ENCODE peak calls at places on chromosomes 12 and 14, in nine cellular contexts. Q is mucosa of descending colon, T is bronchial epithelial cell, X is endodermal cell, Z is transverse colon, I is pancreas, H is AG09309, L is fibroblast of pulmonary artery, V is lower leg skin. O is an unnamed sample.

GRCh38 chr12:67991158-67991557 is 1.9 kb downstream of the IFNG-AS1 start:
- DNase-seq in Q (peak), T (no peak), X (no peak), Z (peak), I (no peak), H (no peak), L (no peak), V (no peak), O (no peak)

GRCh38 chr12:77795699-77796098 is 35.0 kb upstream of the NAV3 start:
- DNase-seq in Q (no peak), T (no peak), X (no peak), Z (no peak), I (no peak), H (no peak), L (peak), V (no peak), O (no peak)

GRCh38 chr12:94690199-94690695 is 39.9 kb upstream of the TMCC3 start:
- DNase-seq in Q (no peak), T (no peak), X (no peak), Z (no peak), I (no peak), H (no peak), L (peak), V (no peak), O (no peak)

GRCh38 chr12:49489720-49490119 is 49.1 kb upstream of the KCNH3 start:
- DNase-seq in Q (no peak), T (peak), X (no peak), Z (no peak), I (no peak), H (peak), L (peak), V (no peak), O (peak)

GRCh38 chr12:12924169-12924568 is 27.8 kb downstream of the GPRC5D start:
- DNase-seq in Q (no peak), T (no peak), X (no peak), Z (no peak), I (no peak), H (no peak), L (no peak), V (no peak), O (no peak)

GRCh38 chr12:69514845-69515244 is 44.7 kb downstream of the FRS2 start:
- DNase-seq in Q (no peak), T (no peak), X (no peak), Z (no peak), I (no peak), H (no peak), L (no peak), V (no peak), O (no peak)

GRCh38 chr12:34166427-34167060 is 144.2 kb downstream of the ALG10 start:
- DNase-seq in Q (no peak), T (no peak), X (no peak), Z (no peak), I (no peak), H (no peak), L (no peak), V (no peak), O (no peak)

GRCh38 chr12:14454098-14454907 is 88.8 kb downstream of the ATF7IP start:
- DNase-seq in Q (no peak), T (peak), X (peak), Z (no peak), I (no peak), H (no peak), L (peak), V (no peak), O (no peak)

GRCh38 chr12:124520258-124520657 is 47.2 kb downstream of the NCOR2 start:
- DNase-seq in Q (no peak), T (peak), X (no peak), Z (peak), I (peak), H (no peak), L (peak), V (no peak), O (no peak)

GRCh38 chr14:22391908-22392307 is 197.1 kb downstream of the DAD1 start:
- DNase-seq in Q (no peak), T (peak), X (peak), Z (peak), I (peak), H (no peak), L (peak), V (no peak), O (peak)

GRCh38 chr14:35261774-35262173 is 30.4 kb upstream of the PSMA6 start:
- DNase-seq in Q (no peak), T (peak), X (no peak), Z (no peak), I (no peak), H (no peak), L (peak), V (no peak), O (no peak)

GRCh38 chr12:89464974-89465592 is 59.5 kb downstream of the GALNT4 start:
- DNase-seq in Q (no peak), T (peak), X (no peak), Z (no peak), I (no peak), H (no peak), L (peak), V (no peak), O (peak)

GRCh38 chr14:24483604-24484252 is 24.3 kb downstream of the CMA1 start:
- DNase-seq in Q (no peak), T (no peak), X (no peak), Z (no peak), I (no peak), H (no peak), L (peak), V (no peak), O (no peak)

GRCh38 chr12:133037207-133038005 is at the start of gene ZNF84:
- DNase-seq in Q (peak), T (peak), X (peak), Z (peak), I (peak), H (peak), L (peak), V (peak), O (peak)
- TF ChIP-seq CTCF in Q (no peak), T (no peak), X (no peak), Z (no peak), I (no peak), H (no peak), L (no peak), V (no peak), O (no peak)

DNA sequence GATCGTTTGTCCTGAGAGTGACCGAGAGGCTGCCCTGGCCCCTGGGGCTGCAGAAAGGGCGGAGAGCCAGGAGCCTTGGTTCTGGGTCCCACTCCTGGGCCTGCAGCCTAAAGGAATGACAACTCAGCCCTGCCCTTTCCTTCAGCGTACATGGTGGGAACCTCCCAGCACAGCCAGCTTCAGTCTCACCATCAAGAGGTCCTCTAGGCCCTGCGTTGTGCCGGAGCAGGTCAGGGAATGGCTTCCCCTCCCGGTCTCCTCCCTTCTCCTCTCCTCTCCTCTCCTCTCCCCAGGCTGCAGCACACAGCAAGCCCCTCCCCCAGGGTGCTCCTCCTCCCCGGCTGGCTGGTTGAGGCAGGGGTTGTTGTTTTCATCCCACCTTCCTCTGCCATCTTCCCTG is 44.6 kb upstream of the TUNAR start:
- DNase-seq in Q (no peak), T (no peak), X (peak), Z (no peak), I (no peak), H (no peak), L (no peak), V (no peak), O (no peak)
- H3K4me3 ChIP-seq in Q (no peak), T (no peak), X (no peak), Z (no peak), I (no peak), H (no peak), L (no peak), V (no peak), O (no peak)

GRCh38 chr14:75427126-75427481 is 718 bp upstream of the JDP2 start:
- DNase-seq in Q (peak), T (no peak), X (peak), Z (peak), I (peak), H (no peak), L (no peak), V (no peak), O (no peak)

GRCh38 chr14:75428230-75429104 is 645 bp downstream of the JDP2 start:
- DNase-seq in Q (peak), T (no peak), X (peak), Z (peak), I (peak), H (no peak), L (peak), V (no peak), O (no peak)

GRCh38 chr14:75429562-75429961 is 1.7 kb downstream of the JDP2 start:
- DNase-seq in Q (no peak), T (no peak), X (no peak), Z (no peak), I (no peak), H (no peak), L (no peak), V (no peak), O (no peak)

GRCh38 chr14:75426332-75427125 is 1.3 kb upstream of the JDP2 start:
- DNase-seq in Q (no peak), T (no peak), X (no peak), Z (no peak), I (no peak), H (no peak), L (no peak), V (no peak), O (no peak)

GRCh38 chr14:75427482-75428229 is at the start of gene JDP2:
- DNase-seq in Q (peak), T (peak), X (peak), Z (peak), I (peak), H (peak), L (peak), V (peak), O (peak)
- TF ChIP-seq CTCF in Q (no peak), T (no peak), X (peak), Z (peak), I (no peak), H (peak), L (no peak), V (no peak), O (no peak)

GRCh38 chr12:53999596-54000104 is 311 bp upstream of the HOXC9 start:
- DNase-seq in Q (no peak), T (no peak), X (peak), Z (no peak), I (peak), H (no peak), L (peak), V (peak), O (no peak)

GRCh38 chr12:54002278-54002914 is 2.4 kb downstream of the HOXC9 start:
- DNase-seq in Q (no peak), T (no peak), X (no peak), Z (no peak), I (no peak), H (no peak), L (no peak), V (no peak), O (no peak)

GRCh38 chr12:54000105-54000773 is at the start of gene HOXC9:
- DNase-seq in Q (no peak), T (no peak), X (peak), Z (no peak), I (peak), H (no peak), L (no peak), V (no peak), O (no peak)

GRCh38 chr12:54001283-54002187 is 1.6 kb downstream of the HOXC9 start:
- DNase-seq in Q (no peak), T (no peak), X (no peak), Z (no peak), I (no peak), H (no peak), L (no peak), V (no peak), O (no peak)

GRCh38 chr12:54000774-54001114 is 783 bp downstream of the HOXC9 start:
- DNase-seq in Q (no peak), T (no peak), X (no peak), Z (no peak), I (peak), H (no peak), L (no peak), V (no peak), O (no peak)
- H3K4me3 ChIP-seq in Q (no peak), T (no peak), X (no peak), Z (no peak), I (no peak), H (peak), L (no peak), V (peak), O (no peak)

DNA sequence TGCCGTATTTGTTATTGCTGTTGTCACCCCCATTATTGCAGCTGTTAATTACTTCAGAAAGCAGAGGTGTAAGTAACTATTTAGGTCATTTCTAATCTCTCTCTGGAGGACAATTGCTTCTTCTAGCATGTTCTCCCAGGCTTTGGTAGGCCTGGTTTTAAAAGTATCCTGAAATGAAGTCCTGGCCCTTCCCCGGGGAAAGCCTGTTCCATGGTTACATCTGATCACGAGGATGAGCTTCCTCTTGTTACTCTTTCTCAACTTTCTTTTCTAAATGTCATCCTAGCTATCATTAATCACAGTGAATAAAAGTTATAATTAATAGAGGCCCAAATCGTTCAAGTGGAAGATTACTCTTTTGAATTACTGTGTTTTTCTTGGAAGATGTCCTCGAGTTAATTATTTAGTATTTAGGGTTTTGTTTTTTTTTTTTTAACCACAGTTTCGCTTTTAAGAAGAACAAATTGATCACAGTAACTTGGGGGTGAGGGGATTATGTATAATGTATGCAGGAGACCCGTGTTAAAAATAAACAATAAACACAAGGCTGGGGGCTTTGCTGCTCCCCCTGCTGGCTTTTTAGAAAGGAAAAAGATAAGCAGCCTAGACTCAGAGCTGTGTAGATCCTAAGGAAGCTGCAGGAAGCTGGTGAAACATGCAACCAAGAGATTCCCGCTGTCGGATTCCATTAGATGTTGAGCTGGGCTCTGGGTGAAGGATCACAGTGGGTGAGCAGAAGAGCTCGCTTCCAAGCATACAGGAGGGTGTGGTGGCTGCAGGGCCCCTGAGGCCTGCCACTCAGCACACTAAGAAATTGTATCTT is 420.1 kb downstream of the FUT8 start:
- DNase-seq in Q (no peak), T (no peak), X (peak), Z (no peak), I (no peak), H (no peak), L (peak), V (peak), O (no peak)
- TF ChIP-seq CTCF in Q (no peak), T (no peak), X (peak), Z (no peak), I (no peak), H (peak), L (peak), V (no peak), O (peak)

GRCh38 chr12:52903285-52903854 is 1.5 kb downstream of the KRT8 start:
- DNase-seq in Q (peak), T (no peak), X (peak), Z (peak), I (peak), H (no peak), L (peak), V (peak), O (peak)
- H3K4me3 ChIP-seq in Q (peak), T (peak), X (peak), Z (peak), I (peak), H (peak), L (peak), V (peak), O (peak)

DNA sequence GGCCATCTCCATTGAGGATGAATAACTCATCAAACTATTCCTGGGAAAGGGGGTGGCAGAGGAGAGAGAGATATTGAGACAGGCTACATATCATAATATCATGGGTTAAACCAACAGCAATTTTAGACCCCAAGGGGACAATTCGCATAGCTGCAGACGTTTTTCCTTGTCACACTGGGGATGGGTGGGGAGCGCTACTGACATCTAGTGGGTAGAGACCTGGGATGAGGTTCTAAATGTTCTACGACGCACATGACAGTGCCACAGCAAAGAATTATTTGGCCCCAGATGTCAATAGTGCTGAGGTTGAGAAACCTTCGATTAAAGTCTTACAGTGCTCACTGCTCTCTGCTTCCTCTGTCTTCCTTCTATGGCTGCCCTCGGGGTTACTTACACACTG is 425.6 kb downstream of the NRXN3 start:
- DNase-seq in Q (no peak), T (no peak), X (peak), Z (no peak), I (no peak), H (no peak), L (no peak), V (no peak), O (no peak)
- TF ChIP-seq CTCF in Q (no peak), T (peak), X (peak), Z (no peak), I (no peak), H (peak), L (peak), V (no peak), O (peak)

DNA sequence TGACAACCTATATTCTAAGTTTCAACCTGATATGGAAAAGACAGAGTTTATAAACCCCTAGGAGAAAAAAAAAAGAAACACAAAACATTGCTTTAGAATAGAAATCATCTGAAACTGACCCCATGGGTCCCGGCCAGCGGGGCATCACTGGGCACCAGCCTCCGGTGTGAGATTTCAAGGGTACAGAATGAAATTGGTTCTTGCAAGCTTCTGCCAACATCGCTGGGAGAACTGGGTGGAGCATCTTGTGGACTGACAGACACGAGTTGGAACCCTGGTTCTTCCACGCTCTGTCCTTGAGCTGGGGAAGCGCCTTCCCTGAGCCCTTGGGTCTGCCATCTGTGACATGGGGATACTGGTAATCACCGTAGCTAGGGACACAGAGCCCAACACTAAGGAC is 173.6 kb downstream of the PHETA1 start:
- DNase-seq in Q (no peak), T (no peak), X (no peak), Z (no peak), I (no peak), H (no peak), L (no peak), V (no peak), O (no peak)
- H3K4me3 ChIP-seq in Q (no peak), T (no peak), X (no peak), Z (no peak), I (no peak), H (no peak), L (no peak), V (no peak), O (no peak)

GRCh38 chr12:62192486-62193250 is 67.5 kb upstream of the USP15 start:
- DNase-seq in Q (peak), T (peak), X (peak), Z (peak), I (no peak), H (peak), L (peak), V (peak), O (peak)
- TF ChIP-seq CTCF in Q (peak), T (peak), X (peak), Z (peak), I (peak), H (peak), L (peak), V (no peak), O (peak)

DNA sequence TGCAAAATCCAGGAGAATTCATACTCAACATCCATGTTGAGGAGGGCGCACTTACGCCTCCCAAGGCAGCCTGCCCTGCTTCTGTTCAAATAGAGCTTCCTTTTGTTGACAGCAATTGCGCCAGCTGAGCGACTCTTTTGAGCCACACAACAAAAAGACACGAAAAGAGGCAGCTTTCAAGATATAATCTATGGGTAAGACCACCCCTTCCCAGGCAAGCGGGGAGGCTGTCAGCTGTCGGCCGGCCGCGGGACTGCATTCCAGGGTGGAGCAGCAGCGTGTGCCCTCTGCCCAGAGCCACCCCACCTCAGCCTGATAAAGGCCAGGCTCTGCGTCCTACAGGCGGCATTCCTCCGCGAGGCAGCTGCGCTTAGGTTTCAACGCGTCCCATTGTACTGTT is 15.8 kb upstream of the STAB2 start:
- DNase-seq in Q (peak), T (peak), X (peak), Z (peak), I (peak), H (no peak), L (no peak), V (no peak), O (no peak)
- H3K4me3 ChIP-seq in Q (no peak), T (peak), X (no peak), Z (no peak), I (no peak), H (no peak), L (no peak), V (no peak), O (no peak)

O was measured in astrocyte of the cerebellum.